ENCODE peak calls at places on chromosomes 16 and 17, in six cellular contexts. One of them, this sample, is unnamed.

GRCh38 chr16:70686376-70687171 is 721 bp upstream of the MTSS2 start:
- DNase-seq in GM12891: no peak
- DNase-seq in NCI-H1092: no peak
- DNase-seq in A549: no peak
- DNase-seq in activated T-cell treated with anti-CD3 and anti-CD28 coated beads for 1 hour: no peak
- DNase-seq in stimulated activated CD8-positive, alpha-beta memory T cell treated with anti-CD3 and anti-CD28 coated beads, Interleukin-12 subunit alpha, Interleukin-12 subunit beta, amount 100 ng/mL, for 4 hours: no peak
- DNase-seq in this sample: no peak

GRCh38 chr16:87344931-87345631 is 27.9 kb upstream of the C16orf95 start:
- DNase-seq in A549: no peak
- DNase-seq in activated T-cell treated with anti-CD3 and anti-CD28 coated beads for 1 hour: peak; percentile 49
- DNase-seq in stimulated activated CD8-positive, alpha-beta memory T cell treated with anti-CD3 and anti-CD28 coated beads, Interleukin-12 subunit alpha, Interleukin-12 subunit beta, amount 100 ng/mL, for 4 hours: peak; percentile 29
- DNase-seq in GM12891: no peak
- DNase-seq in NCI-H1092: no peak
- DNase-seq in this sample: peak; percentile 21

GRCh38 chr16:81164481-81164880 is 68.3 kb upstream of the GCSH start:
- DNase-seq in stimulated activated CD8-positive, alpha-beta memory T cell treated with anti-CD3 and anti-CD28 coated beads, Interleukin-12 subunit alpha, Interleukin-12 subunit beta, amount 100 ng/mL, for 4 hours: no peak
- DNase-seq in NCI-H1092: peak; percentile 45
- DNase-seq in A549: no peak
- DNase-seq in GM12891: no peak
- DNase-seq in activated T-cell treated with anti-CD3 and anti-CD28 coated beads for 1 hour: no peak
- DNase-seq in this sample: no peak

GRCh38 chr17:43791589-43791988 is 11.4 kb downstream of the CFAP97D1 start:
- DNase-seq in A549: no peak
- DNase-seq in NCI-H1092: no peak
- DNase-seq in activated T-cell treated with anti-CD3 and anti-CD28 coated beads for 1 hour: no peak
- DNase-seq in GM12891: no peak
- DNase-seq in stimulated activated CD8-positive, alpha-beta memory T cell treated with anti-CD3 and anti-CD28 coated beads, Interleukin-12 subunit alpha, Interleukin-12 subunit beta, amount 100 ng/mL, for 4 hours: no peak
- DNase-seq in this sample: peak; percentile 62

GRCh38 chr17:13272296-13272695 is 254.5 kb upstream of the ELAC2 start:
- DNase-seq in NCI-H1092: no peak
- DNase-seq in activated T-cell treated with anti-CD3 and anti-CD28 coated beads for 1 hour: no peak
- DNase-seq in stimulated activated CD8-positive, alpha-beta memory T cell treated with anti-CD3 and anti-CD28 coated beads, Interleukin-12 subunit alpha, Interleukin-12 subunit beta, amount 100 ng/mL, for 4 hours: no peak
- DNase-seq in GM12891: no peak
- DNase-seq in A549: no peak
- DNase-seq in this sample: no peak

GRCh38 chr17:9052921-9053320 is 31.6 kb downstream of the NTN1 start:
- DNase-seq in NCI-H1092: no peak
- DNase-seq in activated T-cell treated with anti-CD3 and anti-CD28 coated beads for 1 hour: no peak
- DNase-seq in stimulated activated CD8-positive, alpha-beta memory T cell treated with anti-CD3 and anti-CD28 coated beads, Interleukin-12 subunit alpha, Interleukin-12 subunit beta, amount 100 ng/mL, for 4 hours: no peak
- DNase-seq in A549: no peak
- DNase-seq in GM12891: no peak
- DNase-seq in this sample: no peak

GRCh38 chr17:82087961-82088837 is 9.8 kb downstream of the FASN start:
- DNase-seq in stimulated activated CD8-positive, alpha-beta memory T cell treated with anti-CD3 and anti-CD28 coated beads, Interleukin-12 subunit alpha, Interleukin-12 subunit beta, amount 100 ng/mL, for 4 hours: no peak
- DNase-seq in activated T-cell treated with anti-CD3 and anti-CD28 coated beads for 1 hour: no peak
- DNase-seq in A549: no peak
- DNase-seq in NCI-H1092: no peak
- DNase-seq in GM12891: no peak
- DNase-seq in this sample: no peak

GRCh38 chr17:65102235-65102634 is 34.9 kb upstream of the RGS9 start:
- DNase-seq in GM12891: no peak
- DNase-seq in A549: no peak
- DNase-seq in stimulated activated CD8-positive, alpha-beta memory T cell treated with anti-CD3 and anti-CD28 coated beads, Interleukin-12 subunit alpha, Interleukin-12 subunit beta, amount 100 ng/mL, for 4 hours: no peak
- DNase-seq in activated T-cell treated with anti-CD3 and anti-CD28 coated beads for 1 hour: no peak
- DNase-seq in NCI-H1092: no peak
- DNase-seq in this sample: no peak

GRCh38 chr17:28907052-28907438 is 4.2 kb upstream of the DHRS13 start:
- DNase-seq in stimulated activated CD8-positive, alpha-beta memory T cell treated with anti-CD3 and anti-CD28 coated beads, Interleukin-12 subunit alpha, Interleukin-12 subunit beta, amount 100 ng/mL, for 4 hours: no peak
- DNase-seq in activated T-cell treated with anti-CD3 and anti-CD28 coated beads for 1 hour: no peak
- DNase-seq in NCI-H1092: no peak
- DNase-seq in A549: no peak
- DNase-seq in GM12891: no peak
- DNase-seq in this sample: no peak

GRCh38 chr17:4490637-4491061 is 8.0 kb upstream of the SPNS2 start:
- DNase-seq in GM12891: no peak
- DNase-seq in A549: no peak
- DNase-seq in stimulated activated CD8-positive, alpha-beta memory T cell treated with anti-CD3 and anti-CD28 coated beads, Interleukin-12 subunit alpha, Interleukin-12 subunit beta, amount 100 ng/mL, for 4 hours: no peak
- DNase-seq in activated T-cell treated with anti-CD3 and anti-CD28 coated beads for 1 hour: no peak
- DNase-seq in NCI-H1092: no peak
- DNase-seq in this sample: no peak

GRCh38 chr17:15343749-15344148 is 2.4 kb upstream of the TEKT3 start:
- DNase-seq in GM12891: no peak
- DNase-seq in NCI-H1092: no peak
- DNase-seq in A549: peak; percentile 31
- DNase-seq in activated T-cell treated with anti-CD3 and anti-CD28 coated beads for 1 hour: no peak
- DNase-seq in stimulated activated CD8-positive, alpha-beta memory T cell treated with anti-CD3 and anti-CD28 coated beads, Interleukin-12 subunit alpha, Interleukin-12 subunit beta, amount 100 ng/mL, for 4 hours: no peak
- DNase-seq in this sample: peak; percentile 80

GRCh38 chr17:15334266-15334665 is 7.1 kb downstream of the TEKT3 start:
- DNase-seq in activated T-cell treated with anti-CD3 and anti-CD28 coated beads for 1 hour: no peak
- DNase-seq in GM12891: no peak
- DNase-seq in stimulated activated CD8-positive, alpha-beta memory T cell treated with anti-CD3 and anti-CD28 coated beads, Interleukin-12 subunit alpha, Interleukin-12 subunit beta, amount 100 ng/mL, for 4 hours: no peak
- DNase-seq in NCI-H1092: no peak
- DNase-seq in A549: peak; percentile 30
- DNase-seq in this sample: peak; percentile 9

GRCh38 chr16:83441523-83441922 is 366.3 kb upstream of the HSBP1 start:
- DNase-seq in GM12891: no peak
- DNase-seq in activated T-cell treated with anti-CD3 and anti-CD28 coated beads for 1 hour: no peak
- DNase-seq in NCI-H1092: no peak
- DNase-seq in stimulated activated CD8-positive, alpha-beta memory T cell treated with anti-CD3 and anti-CD28 coated beads, Interleukin-12 subunit alpha, Interleukin-12 subunit beta, amount 100 ng/mL, for 4 hours: no peak
- DNase-seq in A549: no peak
- DNase-seq in this sample: peak; percentile 5

GRCh38 chr17:72034000-72034399 is 86.8 kb upstream of the SOX9 start:
- DNase-seq in activated T-cell treated with anti-CD3 and anti-CD28 coated beads for 1 hour: no peak
- DNase-seq in stimulated activated CD8-positive, alpha-beta memory T cell treated with anti-CD3 and anti-CD28 coated beads, Interleukin-12 subunit alpha, Interleukin-12 subunit beta, amount 100 ng/mL, for 4 hours: no peak
- DNase-seq in NCI-H1092: no peak
- DNase-seq in A549: no peak
- DNase-seq in GM12891: no peak
- DNase-seq in this sample: no peak

GRCh38 chr16:11677451-11677951 is 9.2 kb downstream of the SNN start:
- DNase-seq in NCI-H1092: no peak
- DNase-seq in A549: no peak
- DNase-seq in stimulated activated CD8-positive, alpha-beta memory T cell treated with anti-CD3 and anti-CD28 coated beads, Interleukin-12 subunit alpha, Interleukin-12 subunit beta, amount 100 ng/mL, for 4 hours: no peak
- DNase-seq in GM12891: no peak
- DNase-seq in activated T-cell treated with anti-CD3 and anti-CD28 coated beads for 1 hour: no peak
- DNase-seq in this sample: no peak

GRCh38 chr17:61402978-61403845 is 3.6 kb downstream of the TBX2 start:
- DNase-seq in GM12891: peak; percentile 6
- DNase-seq in NCI-H1092: peak; percentile 75
- DNase-seq in stimulated activated CD8-positive, alpha-beta memory T cell treated with anti-CD3 and anti-CD28 coated beads, Interleukin-12 subunit alpha, Interleukin-12 subunit beta, amount 100 ng/mL, for 4 hours: no peak
- DNase-seq in A549: no peak
- DNase-seq in activated T-cell treated with anti-CD3 and anti-CD28 coated beads for 1 hour: no peak
- DNase-seq in this sample: no peak

GRCh38 chr16:82061861-82062525 is 26.9 kb downstream of the HSD17B2 start:
- DNase-seq in A549: peak; percentile 47
- DNase-seq in stimulated activated CD8-positive, alpha-beta memory T cell treated with anti-CD3 and anti-CD28 coated beads, Interleukin-12 subunit alpha, Interleukin-12 subunit beta, amount 100 ng/mL, for 4 hours: no peak
- DNase-seq in activated T-cell treated with anti-CD3 and anti-CD28 coated beads for 1 hour: no peak
- DNase-seq in GM12891: peak; percentile 18
- DNase-seq in NCI-H1092: no peak
- DNase-seq in this sample: peak; percentile 47

GRCh38 chr16:71626858-71627213 is 852 bp downstream of the MARVELD3 start:
- DNase-seq in stimulated activated CD8-positive, alpha-beta memory T cell treated with anti-CD3 and anti-CD28 coated beads, Interleukin-12 subunit alpha, Interleukin-12 subunit beta, amount 100 ng/mL, for 4 hours: no peak
- DNase-seq in A549: peak; percentile 45
- DNase-seq in GM12891: peak; percentile 51
- DNase-seq in activated T-cell treated with anti-CD3 and anti-CD28 coated beads for 1 hour: no peak
- DNase-seq in NCI-H1092: no peak
- DNase-seq in this sample: no peak

GRCh38 chr16:7236824-7237410 is 95.7 kb upstream of the RBFOX1 start:
- DNase-seq in stimulated activated CD8-positive, alpha-beta memory T cell treated with anti-CD3 and anti-CD28 coated beads, Interleukin-12 subunit alpha, Interleukin-12 subunit beta, amount 100 ng/mL, for 4 hours: no peak
- DNase-seq in NCI-H1092: no peak
- DNase-seq in A549: no peak
- DNase-seq in GM12891: no peak
- DNase-seq in activated T-cell treated with anti-CD3 and anti-CD28 coated beads for 1 hour: no peak
- DNase-seq in this sample: no peak